ENCODE peak calls at places on chromosomes 11 and 22, in five cellular contexts. I, T, N, O and M are unnamed samples.

GRCh38 chr22:43388420-43388851 is 23.4 kb upstream of the MPPED1 start:
- DNase-seq in I (peak; percentile 60), N (peak; percentile 82), T (peak; percentile 83), O (peak; percentile 84), M (peak; percentile 71)

GRCh38 chr11:19498986-19499669 is 213.5 kb upstream of the NAV2 start:
- DNase-seq in N (no peak), I (no peak), O (no peak), T (no peak), M (peak; percentile 47)

GRCh38 chr11:70805971-70806370 is 407.6 kb downstream of the CTTN start:
- DNase-seq in O (peak; percentile 15), I (no peak), T (no peak), N (no peak), M (no peak)

GRCh38 chr11:76765863-76766350 is 17.2 kb upstream of the TSKU start:
- DNase-seq in T (no peak), N (no peak), O (no peak), I (no peak), M (no peak)

GRCh38 chr22:44878483-44879300 is 126.3 kb downstream of the ARHGAP8 start:
- DNase-seq in N (no peak), O (no peak), T (no peak), I (no peak), M (no peak)

GRCh38 chr11:8532475-8532874 is 61.6 kb downstream of the STK33 start:
- DNase-seq in O (no peak), T (no peak), I (no peak), N (no peak), M (no peak)

GRCh38 chr11:47593492-47593933 is 698 bp downstream of the C1QTNF4 start:
- DNase-seq in N (no peak), I (no peak), T (no peak), O (no peak), M (no peak)

GRCh38 chr11:112279901-112280267 is 19.2 kb upstream of the PLET1 start:
- DNase-seq in T (peak; percentile 84), O (peak; percentile 88), I (peak; percentile 55), N (peak; percentile 75), M (peak; percentile 66)

GRCh38 chr22:50041361-50042065 is 16.6 kb downstream of the TTLL8 start:
- DNase-seq in O (no peak), N (no peak), T (no peak), I (no peak), M (no peak)

GRCh38 chr11:14443642-14444041 is 56.0 kb downstream of the COPB1 start:
- DNase-seq in O (no peak), T (peak; percentile 27), I (no peak), N (peak; percentile 48), M (no peak)

GRCh38 chr11:112625816-112626215 is 335.4 kb upstream of the NCAM1 start:
- DNase-seq in T (no peak), O (no peak), N (no peak), I (no peak), M (peak; percentile 12)

GRCh38 chr11:73271936-73272679 is at the start of gene P2RY6:
- DNase-seq in O (no peak), T (peak; percentile 92), N (peak; percentile 27), I (peak; percentile 87), M (no peak)

GRCh38 chr11:75341583-75341982 is 9.9 kb downstream of the ARRB1 start:
- DNase-seq in N (no peak), T (no peak), O (no peak), I (no peak), M (no peak)

GRCh38 chr11:114738954-114739353 is 60.6 kb downstream of the NXPE2 start:
- DNase-seq in I (peak; percentile 78), T (peak; percentile 57), O (no peak), N (peak; percentile 51), M (peak; percentile 55)

GRCh38 chr11:832529-833113 is at the start of gene CD151:
- DNase-seq in I (peak; percentile 59), N (peak; percentile 73), T (peak; percentile 67), O (peak; percentile 76), M (peak; percentile 71)

DNA sequence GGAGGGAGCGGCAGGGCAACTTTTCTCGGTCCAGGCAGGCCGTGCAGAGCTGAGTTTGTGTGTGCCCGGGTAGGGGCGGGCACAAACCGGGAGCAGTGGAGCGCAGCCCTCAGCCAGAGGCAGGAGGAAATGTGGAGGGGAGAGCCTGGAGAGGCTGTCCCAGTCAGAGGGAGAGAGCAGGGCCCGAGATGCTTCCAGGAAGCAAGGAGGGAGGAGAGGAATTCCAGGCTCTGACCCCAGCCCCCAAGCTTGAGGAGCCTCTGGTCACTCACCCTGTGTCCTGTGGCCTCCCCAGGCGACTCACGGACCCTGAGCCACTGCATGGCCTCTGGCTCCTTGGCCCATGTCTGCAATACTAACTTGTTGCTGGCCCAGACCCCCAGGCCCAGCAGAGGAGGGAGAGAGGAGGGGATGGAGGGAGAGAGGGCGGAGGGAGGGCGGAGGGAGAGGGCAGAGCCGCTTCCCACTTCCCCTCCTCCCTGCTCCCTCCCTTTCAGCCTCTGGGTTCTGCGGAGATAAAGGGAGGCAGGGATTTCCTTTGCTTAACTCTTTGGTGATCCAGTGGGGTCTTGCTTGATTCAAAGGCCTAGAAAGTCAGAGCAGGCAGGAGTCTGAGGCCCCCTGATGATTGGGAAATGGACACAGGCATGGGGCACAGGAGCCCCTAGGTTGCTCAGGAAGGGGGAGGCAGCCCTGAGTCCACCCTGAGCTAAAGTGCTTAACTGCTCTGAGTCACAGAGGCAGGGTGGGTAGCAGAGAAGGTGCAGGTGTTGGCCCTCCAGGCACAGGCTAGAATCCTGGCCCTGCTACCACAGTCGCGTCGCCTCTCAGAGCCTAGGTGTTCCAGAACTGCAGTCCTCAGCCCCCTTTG is at the start of gene C1QTNF6:
- DNase-seq in O (peak; percentile 83), I (no peak), T (peak; percentile 70), N (peak; percentile 43), M (peak; percentile 58)
- H3K4me3 ChIP-seq in O (peak within 1 kb of the TSS; percentile 15), I (no peak within 1 kb of the TSS), T (peak within 1 kb of the TSS; percentile 68), N (peak within 1 kb of the TSS; percentile 5), M (no peak within 1 kb of the TSS)

GRCh38 chr11:65503923-65504670 is 5.3 kb downstream of the MALAT1 start:
- DNase-seq in N (no peak), O (no peak), T (no peak), I (peak; percentile 38), M (no peak)

GRCh38 chr11:65503606-65503922 is 4.7 kb downstream of the MALAT1 start:
- DNase-seq in T (no peak), N (no peak), O (no peak), I (no peak), M (no peak)

GRCh38 chr11:65505434-65506315 is 6.8 kb downstream of the MALAT1 start:
- DNase-seq in T (no peak), O (no peak), I (peak; percentile 46), N (no peak), M (peak; percentile 25)

GRCh38 chr11:65506316-65506769 is 7.5 kb downstream of the MALAT1 start:
- DNase-seq in T (no peak), O (no peak), N (no peak), I (no peak), M (no peak)

DNA sequence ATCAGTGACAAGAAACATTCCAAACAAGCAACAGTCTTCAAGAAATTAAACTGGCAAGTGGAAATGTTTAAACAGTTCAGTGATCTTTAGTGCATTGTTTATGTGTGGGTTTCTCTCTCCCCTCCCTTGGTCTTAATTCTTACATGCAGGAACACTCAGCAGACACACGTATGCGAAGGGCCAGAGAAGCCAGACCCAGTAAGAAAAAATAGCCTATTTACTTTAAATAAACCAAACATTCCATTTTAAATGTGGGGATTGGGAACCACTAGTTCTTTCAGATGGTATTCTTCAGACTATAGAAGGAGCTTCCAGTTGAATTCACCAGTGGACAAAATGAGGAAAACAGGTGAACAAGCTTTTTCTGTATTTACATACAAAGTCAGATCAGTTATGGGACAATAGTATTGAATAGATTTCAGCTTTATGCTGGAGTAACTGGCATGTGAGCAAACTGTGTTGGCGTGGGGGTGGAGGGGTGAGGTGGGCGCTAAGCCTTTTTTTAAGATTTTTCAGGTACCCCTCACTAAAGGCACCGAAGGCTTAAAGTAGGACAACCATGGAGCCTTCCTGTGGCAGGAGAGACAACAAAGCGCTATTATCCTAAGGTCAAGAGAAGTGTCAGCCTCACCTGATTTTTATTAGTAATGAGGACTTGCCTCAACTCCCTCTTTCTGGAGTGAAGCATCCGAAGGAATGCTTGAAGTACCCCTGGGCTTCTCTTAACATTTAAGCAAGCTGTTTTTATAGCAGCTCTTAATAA is 6.0 kb downstream of the MALAT1 start:
- DNase-seq in T (no peak), O (no peak), N (no peak), I (peak; percentile 36), M (no peak)
- H3K4me3 ChIP-seq in T (peak overlapping the region; percentile 96), O (peak overlapping the region; percentile 81), N (peak overlapping the region; percentile 95), I (peak overlapping the region; percentile 86), M (peak overlapping the region; percentile 22)

DNA sequence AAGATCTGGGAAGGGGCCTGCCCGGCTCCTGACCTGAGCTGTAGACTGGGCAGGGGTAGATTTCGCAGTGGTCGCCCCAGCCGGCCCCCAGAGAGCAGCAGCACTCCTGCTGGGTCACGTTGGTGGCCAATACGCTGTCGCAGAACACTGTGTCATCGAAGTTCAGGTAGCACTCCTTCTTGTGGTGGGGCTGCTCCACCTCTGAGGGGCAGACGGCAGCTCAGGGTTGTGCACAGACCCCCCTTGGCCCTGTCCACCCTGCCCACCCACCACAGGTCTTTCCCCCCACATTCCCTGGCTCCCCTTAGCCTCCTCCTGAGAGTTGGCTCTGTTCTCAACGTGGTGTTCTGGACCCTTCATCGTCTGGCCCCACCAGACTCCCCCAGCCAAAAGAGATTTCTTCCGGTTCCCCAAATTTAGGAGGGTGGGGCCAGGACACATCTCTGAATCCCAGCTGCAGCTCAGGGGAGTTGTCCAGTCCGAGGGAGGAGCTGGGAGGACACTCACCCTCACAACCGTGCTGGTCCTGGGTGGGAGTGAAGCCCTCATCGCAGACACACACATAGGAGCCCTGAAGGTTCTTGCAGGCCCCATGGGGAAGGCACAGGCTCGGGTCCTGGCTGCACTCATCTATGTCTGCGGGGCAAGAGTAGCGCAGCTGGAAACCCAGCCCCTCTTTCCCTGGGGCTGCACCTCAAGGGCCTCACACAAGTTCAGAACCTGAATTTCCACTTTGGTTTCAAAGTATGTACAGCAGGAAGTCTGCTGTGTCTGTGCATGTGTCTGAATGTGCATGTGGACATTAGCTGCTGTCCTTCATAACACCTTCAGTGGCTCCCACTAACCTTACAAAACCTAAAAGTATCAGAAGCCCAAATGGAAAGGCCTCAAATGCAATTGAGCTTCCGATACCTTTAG is 16.5 kb downstream of the SCYL1 start:
- DNase-seq in I (no peak), T (no peak), N (no peak), O (no peak), M (peak; percentile 46)
- H3K4me3 ChIP-seq in I (peak overlapping the region; percentile 70), T (peak overlapping the region; percentile 49), N (peak overlapping the region; percentile 55), O (peak overlapping the region; percentile 24), M (no peak overlapping the region)

DNA sequence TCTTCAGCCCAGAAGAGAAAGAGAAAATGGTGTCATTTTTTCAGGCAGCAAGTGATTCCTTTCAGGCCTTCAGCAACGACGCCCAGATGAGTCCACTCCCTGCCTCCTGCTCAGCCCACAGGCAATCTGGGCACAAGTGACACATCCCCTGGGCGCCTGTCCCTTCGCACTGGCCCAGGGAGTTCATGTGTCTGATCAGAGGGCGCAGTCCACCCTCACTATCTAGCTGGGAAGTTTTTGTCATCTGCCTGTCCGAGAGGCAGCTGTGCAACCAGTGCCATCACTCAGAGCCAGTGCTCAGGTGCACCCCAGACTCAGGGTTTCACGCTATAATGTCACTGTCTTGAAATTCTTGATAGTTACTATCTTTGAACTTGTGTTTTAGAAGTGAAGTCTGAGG is 1.4 kb upstream of the KCNQ1OT1 start:
- DNase-seq in T (no peak), N (no peak), O (peak; percentile 14), I (no peak), M (no peak)
- H3K4me3 ChIP-seq in T (no peak overlapping the region), N (no peak overlapping the region), O (no peak overlapping the region), I (no peak overlapping the region), M (no peak overlapping the region)

GRCh38 chr22:46883547-46883946 is 121.1 kb downstream of the TBC1D22A start:
- DNase-seq in O (no peak), T (no peak), I (no peak), N (no peak), M (no peak)
- H3K4me3 ChIP-seq in O (no peak overlapping the region), T (no peak overlapping the region), I (no peak overlapping the region), N (no peak overlapping the region), M (no peak overlapping the region)

GRCh38 chr11:12007230-12007593 is 1.2 kb downstream of the DKK3 start:
- DNase-seq in I (no peak), N (no peak), T (no peak), O (peak; percentile 47), M (no peak)
- H3K4me3 ChIP-seq in I (no peak overlapping the region), N (no peak overlapping the region), T (no peak overlapping the region), O (no peak overlapping the region), M (no peak overlapping the region)